ENCODE peak calls at places on chromosomes 7 and 10, in five cellular contexts. One of them, this sample, is unnamed.

GRCh38 chr10:49183596-49184542 is 4.3 kb downstream of the TMEM273 start:
- DNase-seq in heart right ventricle: no peak
- DNase-seq in astrocyte of the spinal cord: no peak
- DNase-seq in AG10803: no peak
- DNase-seq in AG04450: no peak
- DNase-seq in this sample: peak; percentile 27

GRCh38 chr7:130303982-130304381 is 11.0 kb downstream of the CPA4 start:
- DNase-seq in AG10803: no peak
- DNase-seq in AG04450: no peak
- DNase-seq in astrocyte of the spinal cord: no peak
- DNase-seq in heart right ventricle: no peak
- DNase-seq in this sample: no peak

GRCh38 chr10:86218160-86218559 is 148.4 kb downstream of the GRID1 start:
- DNase-seq in astrocyte of the spinal cord: no peak
- DNase-seq in AG10803: no peak
- DNase-seq in heart right ventricle: no peak
- DNase-seq in AG04450: no peak
- DNase-seq in this sample: no peak

GRCh38 chr10:28684986-28685580 is 7.8 kb downstream of the BAMBI start:
- DNase-seq in astrocyte of the spinal cord: no peak
- DNase-seq in AG10803: no peak
- DNase-seq in heart right ventricle: no peak
- DNase-seq in AG04450: no peak
- DNase-seq in this sample: no peak

GRCh38 chr10:98391578-98391991 is 23.4 kb downstream of the PYROXD2 start:
- DNase-seq in astrocyte of the spinal cord: no peak
- DNase-seq in AG10803: peak; percentile 55
- DNase-seq in AG04450: no peak
- DNase-seq in heart right ventricle: peak; percentile 66
- DNase-seq in this sample: no peak

GRCh38 chr10:62759599-62760175 is 44.8 kb upstream of the ADO start:
- DNase-seq in AG04450: no peak
- DNase-seq in astrocyte of the spinal cord: no peak
- DNase-seq in AG10803: no peak
- DNase-seq in heart right ventricle: no peak
- DNase-seq in this sample: no peak

GRCh38 chr10:112202076-112202475 is 18.5 kb upstream of the GPAM start:
- DNase-seq in astrocyte of the spinal cord: no peak
- DNase-seq in AG04450: no peak
- DNase-seq in AG10803: no peak
- DNase-seq in heart right ventricle: no peak
- DNase-seq in this sample: no peak

GRCh38 chr10:16787361-16787791 is 29.8 kb downstream of the RSU1 start:
- DNase-seq in astrocyte of the spinal cord: no peak
- DNase-seq in AG04450: no peak
- DNase-seq in AG10803: no peak
- DNase-seq in heart right ventricle: no peak
- DNase-seq in this sample: no peak

GRCh38 chr10:12945709-12946359 is 55.7 kb downstream of the CCDC3 start:
- DNase-seq in AG04450: no peak
- DNase-seq in astrocyte of the spinal cord: peak; percentile 14
- DNase-seq in AG10803: no peak
- DNase-seq in heart right ventricle: no peak
- DNase-seq in this sample: no peak

GRCh38 chr10:61052469-61053205 is 108.7 kb upstream of the RHOBTB1 start:
- DNase-seq in astrocyte of the spinal cord: no peak
- DNase-seq in AG10803: no peak
- DNase-seq in AG04450: no peak
- DNase-seq in heart right ventricle: no peak
- DNase-seq in this sample: no peak

GRCh38 chr7:120794100-120794729 is 63.7 kb downstream of the TSPAN12 start:
- DNase-seq in AG10803: peak; percentile 1
- DNase-seq in astrocyte of the spinal cord: no peak
- DNase-seq in AG04450: no peak
- DNase-seq in heart right ventricle: no peak
- DNase-seq in this sample: no peak

GRCh38 chr7:46311951-46312350 is 390.9 kb upstream of the IGFBP3 start:
- DNase-seq in astrocyte of the spinal cord: no peak
- DNase-seq in AG04450: no peak
- DNase-seq in AG10803: no peak
- DNase-seq in heart right ventricle: no peak
- DNase-seq in this sample: no peak

GRCh38 chr10:62772186-62772950 is 32.2 kb upstream of the ADO start:
- DNase-seq in heart right ventricle: no peak
- DNase-seq in AG04450: no peak
- DNase-seq in astrocyte of the spinal cord: no peak
- DNase-seq in AG10803: peak; percentile 47
- DNase-seq in this sample: no peak

GRCh38 chr7:27064169-27064568 is 31.6 kb downstream of the HOXA1 start:
- DNase-seq in AG04450: no peak
- DNase-seq in astrocyte of the spinal cord: peak; percentile 40
- DNase-seq in AG10803: peak; percentile 63
- DNase-seq in heart right ventricle: no peak
- DNase-seq in this sample: no peak

GRCh38 chr10:14074062-14074884 is 256.5 kb downstream of the FRMD4A start:
- DNase-seq in AG10803: peak; percentile 100
- DNase-seq in heart right ventricle: peak; percentile 80
- DNase-seq in astrocyte of the spinal cord: peak; percentile 98
- DNase-seq in AG04450: peak; percentile 100
- DNase-seq in this sample: peak; percentile 89

GRCh38 chr7:128347573-128348147 is 4.0 kb upstream of the RBM28 start:
- DNase-seq in astrocyte of the spinal cord: peak; percentile 39
- DNase-seq in heart right ventricle: peak; percentile 53
- DNase-seq in AG04450: no peak
- DNase-seq in AG10803: peak; percentile 40
- DNase-seq in this sample: no peak

GRCh38 chr10:110460111-110460809 is 37.4 kb upstream of the DUSP5 start:
- DNase-seq in heart right ventricle: peak; percentile 29
- DNase-seq in AG04450: no peak
- DNase-seq in astrocyte of the spinal cord: peak; percentile 25
- DNase-seq in AG10803: no peak
- DNase-seq in this sample: no peak

GRCh38 chr10:60878224-60878623 is 65.8 kb downstream of the RHOBTB1 start:
- DNase-seq in AG04450: no peak
- DNase-seq in astrocyte of the spinal cord: no peak
- DNase-seq in AG10803: no peak
- DNase-seq in heart right ventricle: no peak
- DNase-seq in this sample: no peak

GRCh38 chr10:52757777-52758176 is 14.8 kb downstream of the MBL2 start:
- DNase-seq in astrocyte of the spinal cord: no peak
- DNase-seq in heart right ventricle: no peak
- DNase-seq in AG10803: peak; percentile 36
- DNase-seq in AG04450: no peak
- DNase-seq in this sample: no peak

GRCh38 chr10:76644481-76644880 is 993.1 kb downstream of the KCNMA1 start:
- DNase-seq in AG10803: no peak
- DNase-seq in astrocyte of the spinal cord: no peak
- DNase-seq in AG04450: no peak
- DNase-seq in heart right ventricle: no peak
- DNase-seq in this sample: no peak

GRCh38 chr10:46268076-46268881 is 18.5 kb upstream of the ANTXRL start:
- DNase-seq in AG10803: no peak
- DNase-seq in heart right ventricle: no peak
- DNase-seq in astrocyte of the spinal cord: no peak
- DNase-seq in AG04450: no peak
- DNase-seq in this sample: no peak

GRCh38 chr7:108268200-108268820 is 138.1 kb upstream of the LAMB4 start:
- DNase-seq in astrocyte of the spinal cord: no peak
- DNase-seq in AG10803: no peak
- DNase-seq in AG04450: no peak
- DNase-seq in heart right ventricle: no peak
- DNase-seq in this sample: no peak

GRCh38 chr10:131038056-131038455 is 273.5 kb downstream of the TCERG1L start:
- DNase-seq in AG04450: no peak
- DNase-seq in AG10803: no peak
- DNase-seq in astrocyte of the spinal cord: no peak
- DNase-seq in heart right ventricle: no peak
- DNase-seq in this sample: no peak

GRCh38 chr7:72098812-72099211 is 313.3 kb downstream of the CALN1 start:
- DNase-seq in AG10803: peak; percentile 90
- DNase-seq in heart right ventricle: no peak
- DNase-seq in astrocyte of the spinal cord: no peak
- DNase-seq in AG04450: no peak
- DNase-seq in this sample: no peak

DNA sequence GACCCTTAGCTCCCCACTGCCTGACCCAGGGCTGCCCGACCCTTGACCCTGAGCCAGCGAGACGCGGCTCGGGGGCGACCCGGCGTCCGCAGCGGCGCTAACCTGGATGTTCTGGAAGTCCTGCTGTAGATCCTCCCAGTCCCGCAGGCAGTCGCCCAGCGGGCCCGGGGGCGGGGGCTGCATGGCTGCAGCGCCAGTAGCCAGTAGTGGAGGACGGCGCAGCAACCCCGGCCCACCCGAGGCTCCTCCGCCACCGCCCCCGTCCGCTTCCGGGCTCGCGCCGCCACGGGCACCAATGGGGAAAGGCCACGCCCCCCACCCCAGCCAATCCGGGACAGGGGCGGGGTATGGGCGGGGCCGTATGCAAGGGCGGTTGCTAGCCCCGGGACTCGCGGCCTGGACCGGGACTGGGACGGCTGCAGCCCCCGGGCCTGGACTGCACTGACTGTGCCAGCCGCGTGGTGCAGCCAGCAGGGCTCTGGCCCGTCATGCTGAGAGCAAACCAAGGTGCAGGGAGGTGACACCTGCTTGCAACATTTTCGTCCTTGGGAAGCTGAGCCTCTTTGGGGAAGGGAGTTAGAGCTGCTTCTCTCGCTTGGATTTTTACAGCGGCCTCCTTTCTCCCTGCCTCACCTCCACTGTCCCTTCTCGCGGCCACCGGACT is at the start of gene TMEM120A:
- DNase-seq in astrocyte of the spinal cord: peak; percentile 94
- DNase-seq in AG04450: peak; percentile 70
- DNase-seq in heart right ventricle: peak; percentile 99
- DNase-seq in AG10803: peak; percentile 89
- DNase-seq in this sample: peak; percentile 95
- TF ChIP-seq CTCF in astrocyte of the spinal cord: peak; percentile 20
- TF ChIP-seq CTCF in AG04450: peak; percentile 14
- TF ChIP-seq CTCF in heart right ventricle: peak; percentile 45
- TF ChIP-seq CTCF in AG10803: peak; percentile 17
- TF ChIP-seq CTCF in this sample: no peak

DNA sequence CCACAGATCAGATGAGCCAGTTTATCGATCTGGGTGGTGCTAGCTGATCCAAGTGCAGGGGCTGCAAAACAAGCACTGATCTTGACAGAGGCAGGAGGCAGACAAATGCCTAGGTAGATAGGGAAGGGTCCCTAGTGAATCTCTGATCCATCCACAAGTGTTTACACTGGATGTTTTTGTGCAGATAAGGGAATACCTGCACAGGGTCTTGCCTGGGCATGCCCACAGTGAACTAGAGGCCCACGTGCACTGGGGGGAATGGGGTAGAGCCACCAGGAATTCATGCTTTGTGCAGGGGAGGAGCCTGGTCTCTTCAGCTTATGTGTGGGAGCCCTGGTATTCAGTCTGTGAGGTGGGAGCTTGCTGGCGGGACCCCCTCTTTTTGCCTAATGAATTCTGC is 50.3 kb downstream of the SDHAF3 start:
- DNase-seq in heart right ventricle: no peak
- DNase-seq in astrocyte of the spinal cord: no peak
- DNase-seq in AG04450: no peak
- DNase-seq in AG10803: no peak
- DNase-seq in this sample: no peak
- TF ChIP-seq CTCF in heart right ventricle: no peak
- TF ChIP-seq CTCF in astrocyte of the spinal cord: no peak
- TF ChIP-seq CTCF in AG04450: no peak
- TF ChIP-seq CTCF in AG10803: no peak
- TF ChIP-seq CTCF in this sample: no peak

GRCh38 chr7:141251957-141252356 is 178.1 kb downstream of the TMEM178B start:
- DNase-seq in AG04450: no peak
- DNase-seq in AG10803: no peak
- DNase-seq in astrocyte of the spinal cord: no peak
- DNase-seq in heart right ventricle: no peak
- DNase-seq in this sample: no peak
- TF ChIP-seq CTCF in AG04450: no peak
- TF ChIP-seq CTCF in AG10803: no peak
- TF ChIP-seq CTCF in astrocyte of the spinal cord: peak; percentile 17
- TF ChIP-seq CTCF in heart right ventricle: no peak
- TF ChIP-seq CTCF in this sample: no peak

GRCh38 chr10:121167534-121168243 is 316.5 kb downstream of the WDR11 start:
- DNase-seq in astrocyte of the spinal cord: no peak
- DNase-seq in heart right ventricle: no peak
- DNase-seq in AG10803: no peak
- DNase-seq in AG04450: no peak
- DNase-seq in this sample: no peak

GRCh38 chr10:121165276-121165675 is 314.1 kb downstream of the WDR11 start:
- DNase-seq in heart right ventricle: no peak
- DNase-seq in astrocyte of the spinal cord: peak; percentile 50
- DNase-seq in AG10803: peak; percentile 32
- DNase-seq in AG04450: no peak
- DNase-seq in this sample: no peak

GRCh38 chr10:121171825-121172224 is 320.7 kb downstream of the WDR11 start:
- DNase-seq in astrocyte of the spinal cord: no peak
- DNase-seq in heart right ventricle: no peak
- DNase-seq in AG04450: no peak
- DNase-seq in AG10803: no peak
- DNase-seq in this sample: no peak

GRCh38 chr10:121169406-121169805 is 318.2 kb downstream of the WDR11 start:
- DNase-seq in AG10803: no peak
- DNase-seq in AG04450: no peak
- DNase-seq in heart right ventricle: no peak
- DNase-seq in astrocyte of the spinal cord: no peak
- DNase-seq in this sample: no peak

GRCh38 chr10:121168513-121169216 is 317.5 kb downstream of the WDR11 start:
- DNase-seq in AG10803: no peak
- DNase-seq in AG04450: no peak
- DNase-seq in astrocyte of the spinal cord: no peak
- DNase-seq in heart right ventricle: no peak
- DNase-seq in this sample: no peak
- TF ChIP-seq CTCF in AG10803: no peak
- TF ChIP-seq CTCF in AG04450: no peak
- TF ChIP-seq CTCF in astrocyte of the spinal cord: no peak
- TF ChIP-seq CTCF in heart right ventricle: no peak
- TF ChIP-seq CTCF in this sample: no peak

GRCh38 chr7:115680921-115681320 is 349.6 kb downstream of the TFEC start:
- DNase-seq in AG10803: no peak
- DNase-seq in astrocyte of the spinal cord: no peak
- DNase-seq in heart right ventricle: no peak
- DNase-seq in AG04450: no peak
- DNase-seq in this sample: no peak

GRCh38 chr7:115682507-115682906 is 348.1 kb downstream of the TFEC start:
- DNase-seq in heart right ventricle: no peak
- DNase-seq in AG04450: no peak
- DNase-seq in AG10803: no peak
- DNase-seq in astrocyte of the spinal cord: no peak
- DNase-seq in this sample: no peak

GRCh38 chr7:115679423-115679822 is 351.1 kb downstream of the TFEC start:
- DNase-seq in astrocyte of the spinal cord: no peak
- DNase-seq in heart right ventricle: no peak
- DNase-seq in AG04450: no peak
- DNase-seq in AG10803: no peak
- DNase-seq in this sample: no peak

GRCh38 chr7:115678049-115678982 is 352.2 kb downstream of the TFEC start:
- DNase-seq in AG04450: peak; percentile 32
- DNase-seq in heart right ventricle: no peak
- DNase-seq in astrocyte of the spinal cord: peak; percentile 32
- DNase-seq in AG10803: peak; percentile 90
- DNase-seq in this sample: no peak

GRCh38 chr7:115679976-115680375 is 350.6 kb downstream of the TFEC start:
- DNase-seq in AG10803: peak; percentile 43
- DNase-seq in AG04450: no peak
- DNase-seq in astrocyte of the spinal cord: peak; percentile 49
- DNase-seq in heart right ventricle: no peak
- DNase-seq in this sample: no peak
- TF ChIP-seq CTCF in AG10803: peak; percentile 57
- TF ChIP-seq CTCF in AG04450: peak; percentile 61
- TF ChIP-seq CTCF in astrocyte of the spinal cord: peak; percentile 60
- TF ChIP-seq CTCF in heart right ventricle: peak; percentile 11
- TF ChIP-seq CTCF in this sample: peak; percentile 1

GRCh38 chr7:13276977-13277376 is 589.5 kb downstream of the ARL4A start:
- DNase-seq in astrocyte of the spinal cord: peak; percentile 25
- DNase-seq in AG04450: no peak
- DNase-seq in AG10803: no peak
- DNase-seq in heart right ventricle: no peak
- DNase-seq in this sample: no peak
- TF ChIP-seq CTCF in astrocyte of the spinal cord: peak; percentile 34
- TF ChIP-seq CTCF in AG04450: peak; percentile 44
- TF ChIP-seq CTCF in AG10803: peak; percentile 25
- TF ChIP-seq CTCF in heart right ventricle: no peak
- TF ChIP-seq CTCF in this sample: no peak

This sample was measured in lung.